ENCODE peak calls at places on chromosomes 11 and 22, in eight cellular contexts. One of them, this sample, is unnamed.

GRCh38 chr22:36010913-36011312 is 17.7 kb downstream of the RBFOX2 start:
- DNase-seq in CD8-positive, alpha-beta T cell: no peak
- DNase-seq in tibial artery: no peak
- DNase-seq in central memory CD4-positive, alpha-beta T cell: no peak
- DNase-seq in HEK293T: no peak
- DNase-seq in SJSA1: peak
- DNase-seq in astrocyte of the cerebellum: no peak
- DNase-seq in CD8-positive, alpha-beta memory T cell: no peak
- DNase-seq in this sample: peak

GRCh38 chr22:31141551-31141950 is 1.2 kb upstream of the PLA2G3 start:
- DNase-seq in central memory CD4-positive, alpha-beta T cell: no peak
- DNase-seq in astrocyte of the cerebellum: no peak
- DNase-seq in tibial artery: no peak
- DNase-seq in CD8-positive, alpha-beta T cell: no peak
- DNase-seq in CD8-positive, alpha-beta memory T cell: no peak
- DNase-seq in SJSA1: no peak
- DNase-seq in HEK293T: no peak
- DNase-seq in this sample: no peak

GRCh38 chr11:117427356-117427874 is 99.8 kb downstream of the CEP164 start:
- DNase-seq in astrocyte of the cerebellum: no peak
- DNase-seq in CD8-positive, alpha-beta T cell: no peak
- DNase-seq in central memory CD4-positive, alpha-beta T cell: no peak
- DNase-seq in HEK293T: no peak
- DNase-seq in tibial artery: no peak
- DNase-seq in SJSA1: no peak
- DNase-seq in CD8-positive, alpha-beta memory T cell: no peak
- DNase-seq in this sample: no peak

GRCh38 chr11:94141511-94142307 is 13.1 kb downstream of the PANX1 start:
- DNase-seq in astrocyte of the cerebellum: no peak
- DNase-seq in central memory CD4-positive, alpha-beta T cell: no peak
- DNase-seq in SJSA1: no peak
- DNase-seq in HEK293T: no peak
- DNase-seq in tibial artery: no peak
- DNase-seq in CD8-positive, alpha-beta T cell: no peak
- DNase-seq in CD8-positive, alpha-beta memory T cell: no peak
- DNase-seq in this sample: no peak

GRCh38 chr11:128884703-128885338 is 6.3 kb upstream of the KCNJ5 start:
- DNase-seq in HEK293T: peak
- DNase-seq in SJSA1: peak
- DNase-seq in tibial artery: no peak
- DNase-seq in CD8-positive, alpha-beta T cell: peak
- DNase-seq in astrocyte of the cerebellum: peak
- DNase-seq in CD8-positive, alpha-beta memory T cell: peak
- DNase-seq in central memory CD4-positive, alpha-beta T cell: peak
- DNase-seq in this sample: peak

GRCh38 chr22:26499188-26499703 is 13.0 kb downstream of the TFIP11 start:
- DNase-seq in SJSA1: no peak
- DNase-seq in astrocyte of the cerebellum: no peak
- DNase-seq in CD8-positive, alpha-beta memory T cell: no peak
- DNase-seq in HEK293T: no peak
- DNase-seq in CD8-positive, alpha-beta T cell: no peak
- DNase-seq in tibial artery: no peak
- DNase-seq in central memory CD4-positive, alpha-beta T cell: no peak
- DNase-seq in this sample: no peak

GRCh38 chr11:77418155-77418980 is 55.5 kb downstream of the PAK1 start:
- DNase-seq in central memory CD4-positive, alpha-beta T cell: no peak
- DNase-seq in astrocyte of the cerebellum: no peak
- DNase-seq in HEK293T: no peak
- DNase-seq in SJSA1: no peak
- DNase-seq in tibial artery: no peak
- DNase-seq in CD8-positive, alpha-beta T cell: no peak
- DNase-seq in CD8-positive, alpha-beta memory T cell: no peak
- DNase-seq in this sample: no peak

GRCh38 chr11:45161252-45162063 is 15.0 kb downstream of the PRDM11 start:
- DNase-seq in tibial artery: peak
- DNase-seq in HEK293T: no peak
- DNase-seq in CD8-positive, alpha-beta memory T cell: no peak
- DNase-seq in central memory CD4-positive, alpha-beta T cell: no peak
- DNase-seq in astrocyte of the cerebellum: no peak
- DNase-seq in CD8-positive, alpha-beta T cell: no peak
- DNase-seq in SJSA1: no peak
- DNase-seq in this sample: no peak

GRCh38 chr22:46669201-46669600 is 49.0 kb downstream of the GRAMD4 start:
- DNase-seq in HEK293T: no peak
- DNase-seq in SJSA1: no peak
- DNase-seq in astrocyte of the cerebellum: no peak
- DNase-seq in CD8-positive, alpha-beta memory T cell: no peak
- DNase-seq in tibial artery: no peak
- DNase-seq in CD8-positive, alpha-beta T cell: no peak
- DNase-seq in central memory CD4-positive, alpha-beta T cell: no peak
- DNase-seq in this sample: no peak